ENCODE peak calls at places on chromosomes 12 and 14, in nine cellular contexts. One of them, this sample, is unnamed.
A peak's percentile ranks its signal among the peaks of the same experiment; 100 is the strongest.

GRCh38 chr14:58535084-58535483 is 102.7 kb upstream of the DACT1 start:
- DNase-seq in epithelial cell of esophagus: no peak
- DNase-seq in colonic mucosa: no peak
- DNase-seq in CD4-positive, alpha-beta T cell: no peak
- DNase-seq in K562: no peak
- DNase-seq in tibial artery: no peak
- DNase-seq in type B pancreatic cell: no peak
- DNase-seq in Caco-2: no peak
- DNase-seq in cardiac fibroblast: peak; percentile 60
- DNase-seq in this sample: no peak

GRCh38 chr14:78921856-78922255 is 751.7 kb downstream of the NRXN3 start:
- DNase-seq in epithelial cell of esophagus: peak; percentile 21
- DNase-seq in colonic mucosa: no peak
- DNase-seq in CD4-positive, alpha-beta T cell: no peak
- DNase-seq in K562: no peak
- DNase-seq in tibial artery: no peak
- DNase-seq in type B pancreatic cell: no peak
- DNase-seq in Caco-2: no peak
- DNase-seq in cardiac fibroblast: peak; percentile 72
- DNase-seq in this sample: no peak

GRCh38 chr12:2256453-2256852 is 203.7 kb downstream of the CACNA1C start:
- DNase-seq in epithelial cell of esophagus: no peak
- DNase-seq in colonic mucosa: no peak
- DNase-seq in CD4-positive, alpha-beta T cell: no peak
- DNase-seq in K562: no peak
- DNase-seq in tibial artery: no peak
- DNase-seq in type B pancreatic cell: no peak
- DNase-seq in Caco-2: no peak
- DNase-seq in cardiac fibroblast: peak; percentile 69
- DNase-seq in this sample: no peak

GRCh38 chr14:91269076-91269991 is 24.8 kb upstream of the GPR68 start:
- DNase-seq in epithelial cell of esophagus: no peak
- DNase-seq in colonic mucosa: no peak
- DNase-seq in CD4-positive, alpha-beta T cell: no peak
- DNase-seq in K562: no peak
- DNase-seq in tibial artery: no peak
- DNase-seq in type B pancreatic cell: no peak
- DNase-seq in Caco-2: no peak
- DNase-seq in cardiac fibroblast: no peak
- DNase-seq in this sample: no peak

GRCh38 chr14:56133547-56133946 is 15.3 kb downstream of the PELI2 start:
- DNase-seq in epithelial cell of esophagus: peak; percentile 13
- DNase-seq in colonic mucosa: no peak
- DNase-seq in CD4-positive, alpha-beta T cell: no peak
- DNase-seq in K562: no peak
- DNase-seq in tibial artery: no peak
- DNase-seq in type B pancreatic cell: no peak
- DNase-seq in Caco-2: no peak
- DNase-seq in cardiac fibroblast: no peak
- DNase-seq in this sample: no peak

GRCh38 chr14:67487937-67488893 is at the start of gene TMEM229B:
- DNase-seq in epithelial cell of esophagus: no peak
- DNase-seq in colonic mucosa: peak; percentile 40
- DNase-seq in CD4-positive, alpha-beta T cell: peak; percentile 63
- DNase-seq in K562: no peak
- DNase-seq in tibial artery: no peak
- DNase-seq in type B pancreatic cell: no peak
- DNase-seq in Caco-2: no peak
- DNase-seq in cardiac fibroblast: no peak
- DNase-seq in this sample: no peak

GRCh38 chr12:63802012-63802608 is 22.4 kb downstream of the RXYLT1 start:
- DNase-seq in epithelial cell of esophagus: peak; percentile 24
- DNase-seq in colonic mucosa: no peak
- DNase-seq in CD4-positive, alpha-beta T cell: no peak
- DNase-seq in K562: no peak
- DNase-seq in tibial artery: no peak
- DNase-seq in type B pancreatic cell: no peak
- DNase-seq in Caco-2: no peak
- DNase-seq in cardiac fibroblast: peak; percentile 55
- DNase-seq in this sample: no peak

GRCh38 chr12:13725049-13725448 is 256.4 kb downstream of the GRIN2B start:
- DNase-seq in epithelial cell of esophagus: no peak
- DNase-seq in colonic mucosa: no peak
- DNase-seq in CD4-positive, alpha-beta T cell: no peak
- DNase-seq in K562: no peak
- DNase-seq in tibial artery: no peak
- DNase-seq in type B pancreatic cell: no peak
- DNase-seq in Caco-2: no peak
- DNase-seq in cardiac fibroblast: no peak
- DNase-seq in this sample: no peak

GRCh38 chr12:92331383-92331782 is 185.7 kb upstream of the BTG1 start:
- DNase-seq in epithelial cell of esophagus: no peak
- DNase-seq in colonic mucosa: peak; percentile 39
- DNase-seq in CD4-positive, alpha-beta T cell: no peak
- DNase-seq in K562: no peak
- DNase-seq in tibial artery: no peak
- DNase-seq in type B pancreatic cell: no peak
- DNase-seq in Caco-2: no peak
- DNase-seq in cardiac fibroblast: no peak
- DNase-seq in this sample: no peak

GRCh38 chr14:94945615-94946014 is 175.7 kb upstream of the GSC start:
- DNase-seq in epithelial cell of esophagus: no peak
- DNase-seq in colonic mucosa: no peak
- DNase-seq in CD4-positive, alpha-beta T cell: peak; percentile 16
- DNase-seq in K562: no peak
- DNase-seq in tibial artery: no peak
- DNase-seq in type B pancreatic cell: no peak
- DNase-seq in Caco-2: no peak
- DNase-seq in cardiac fibroblast: no peak
- DNase-seq in this sample: no peak

GRCh38 chr12:101563197-101563596 is 31.6 kb upstream of the MYBPC1 start:
- DNase-seq in epithelial cell of esophagus: peak; percentile 31
- DNase-seq in colonic mucosa: no peak
- DNase-seq in CD4-positive, alpha-beta T cell: no peak
- DNase-seq in K562: no peak
- DNase-seq in tibial artery: no peak
- DNase-seq in type B pancreatic cell: no peak
- DNase-seq in Caco-2: no peak
- DNase-seq in cardiac fibroblast: no peak
- DNase-seq in this sample: no peak

GRCh38 chr14:51581017-51581881 is 70.5 kb upstream of the FRMD6 start:
- DNase-seq in epithelial cell of esophagus: peak; percentile 71
- DNase-seq in colonic mucosa: no peak
- DNase-seq in CD4-positive, alpha-beta T cell: no peak
- DNase-seq in K562: no peak
- DNase-seq in tibial artery: no peak
- DNase-seq in type B pancreatic cell: no peak
- DNase-seq in Caco-2: no peak
- DNase-seq in cardiac fibroblast: peak; percentile 84
- DNase-seq in this sample: no peak

GRCh38 chr14:35247777-35248475 is 44.3 kb upstream of the PSMA6 start:
- DNase-seq in epithelial cell of esophagus: no peak
- DNase-seq in colonic mucosa: no peak
- DNase-seq in CD4-positive, alpha-beta T cell: no peak
- DNase-seq in K562: no peak
- DNase-seq in tibial artery: no peak
- DNase-seq in type B pancreatic cell: no peak
- DNase-seq in Caco-2: no peak
- DNase-seq in cardiac fibroblast: no peak
- DNase-seq in this sample: peak; percentile 5

GRCh38 chr14:50666772-50667490 is 1.2 kb downstream of the SAV1 start:
- DNase-seq in epithelial cell of esophagus: peak; percentile 77
- DNase-seq in colonic mucosa: peak; percentile 45
- DNase-seq in CD4-positive, alpha-beta T cell: peak; percentile 24
- DNase-seq in K562: no peak
- DNase-seq in tibial artery: peak; percentile 74
- DNase-seq in type B pancreatic cell: no peak
- DNase-seq in Caco-2: peak; percentile 50
- DNase-seq in cardiac fibroblast: peak; percentile 75
- DNase-seq in this sample: peak; percentile 34

GRCh38 chr12:22100952-22101748 is 55.1 kb downstream of the CMAS start:
- DNase-seq in epithelial cell of esophagus: peak; percentile 89
- DNase-seq in colonic mucosa: peak; percentile 54
- DNase-seq in CD4-positive, alpha-beta T cell: peak; percentile 14
- DNase-seq in K562: no peak
- DNase-seq in tibial artery: no peak
- DNase-seq in type B pancreatic cell: no peak
- DNase-seq in Caco-2: no peak
- DNase-seq in cardiac fibroblast: peak; percentile 89
- DNase-seq in this sample: peak; percentile 53

DNA sequence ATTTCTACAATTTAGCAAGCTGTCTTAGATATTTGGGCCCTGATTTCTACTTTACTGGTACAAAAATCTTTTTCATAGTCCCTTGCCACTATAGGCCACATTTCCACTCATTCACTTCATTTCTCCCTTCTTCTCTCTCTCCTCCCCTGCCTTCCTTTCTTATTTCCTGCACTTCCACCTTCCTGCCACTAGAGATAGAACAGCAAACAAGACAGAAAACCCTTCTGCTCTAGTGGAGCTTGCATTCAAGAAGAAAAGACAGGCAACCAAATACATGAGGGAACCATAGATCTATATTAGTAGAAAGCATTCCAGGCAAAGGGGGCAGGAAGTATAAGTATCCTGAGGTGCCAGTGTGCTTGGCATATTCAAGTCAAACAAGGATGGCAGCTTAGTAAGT is 623.5 kb downstream of the FLRT2 start:
- DNase-seq in epithelial cell of esophagus: no peak
- DNase-seq in colonic mucosa: no peak
- DNase-seq in CD4-positive, alpha-beta T cell: no peak
- DNase-seq in K562: no peak
- DNase-seq in tibial artery: no peak
- DNase-seq in type B pancreatic cell: no peak
- DNase-seq in Caco-2: no peak
- DNase-seq in cardiac fibroblast: no peak
- DNase-seq in this sample: no peak
- TF ChIP-seq CTCF in epithelial cell of esophagus: no peak
- TF ChIP-seq CTCF in colonic mucosa: no peak
- TF ChIP-seq CTCF in CD4-positive, alpha-beta T cell: no peak
- TF ChIP-seq CTCF in K562: no peak
- TF ChIP-seq CTCF in tibial artery: no peak
- TF ChIP-seq CTCF in type B pancreatic cell: peak; percentile 60
- TF ChIP-seq CTCF in Caco-2: peak; percentile 45
- TF ChIP-seq CTCF in cardiac fibroblast: no peak
- TF ChIP-seq CTCF in this sample: peak; percentile 43

GRCh38 chr14:100038065-100038464 is 27.2 kb upstream of the EVL start:
- DNase-seq in epithelial cell of esophagus: no peak
- DNase-seq in colonic mucosa: no peak
- DNase-seq in CD4-positive, alpha-beta T cell: no peak
- DNase-seq in K562: no peak
- DNase-seq in tibial artery: no peak
- DNase-seq in type B pancreatic cell: no peak
- DNase-seq in Caco-2: no peak
- DNase-seq in cardiac fibroblast: no peak
- DNase-seq in this sample: no peak
- TF ChIP-seq CTCF in epithelial cell of esophagus: no peak
- TF ChIP-seq CTCF in colonic mucosa: no peak
- TF ChIP-seq CTCF in CD4-positive, alpha-beta T cell: no peak
- TF ChIP-seq CTCF in K562: no peak
- TF ChIP-seq CTCF in tibial artery: no peak
- TF ChIP-seq CTCF in type B pancreatic cell: no peak
- TF ChIP-seq CTCF in Caco-2: no peak
- TF ChIP-seq CTCF in cardiac fibroblast: no peak
- TF ChIP-seq CTCF in this sample: no peak

GRCh38 chr14:61192970-61193369 is 88.2 kb downstream of the TMEM30B start:
- DNase-seq in epithelial cell of esophagus: no peak
- DNase-seq in colonic mucosa: no peak
- DNase-seq in CD4-positive, alpha-beta T cell: no peak
- DNase-seq in K562: no peak
- DNase-seq in tibial artery: no peak
- DNase-seq in type B pancreatic cell: no peak
- DNase-seq in Caco-2: no peak
- DNase-seq in cardiac fibroblast: no peak
- DNase-seq in this sample: no peak

GRCh38 chr14:61196034-61196433 is 85.1 kb downstream of the TMEM30B start:
- DNase-seq in epithelial cell of esophagus: no peak
- DNase-seq in colonic mucosa: no peak
- DNase-seq in CD4-positive, alpha-beta T cell: no peak
- DNase-seq in K562: no peak
- DNase-seq in tibial artery: no peak
- DNase-seq in type B pancreatic cell: no peak
- DNase-seq in Caco-2: no peak
- DNase-seq in cardiac fibroblast: no peak
- DNase-seq in this sample: no peak

GRCh38 chr14:61193471-61193870 is 87.7 kb downstream of the TMEM30B start:
- DNase-seq in epithelial cell of esophagus: no peak
- DNase-seq in colonic mucosa: no peak
- DNase-seq in CD4-positive, alpha-beta T cell: no peak
- DNase-seq in K562: no peak
- DNase-seq in tibial artery: no peak
- DNase-seq in type B pancreatic cell: no peak
- DNase-seq in Caco-2: no peak
- DNase-seq in cardiac fibroblast: no peak
- DNase-seq in this sample: no peak

GRCh38 chr14:61197416-61197815 is 83.7 kb downstream of the TMEM30B start:
- DNase-seq in epithelial cell of esophagus: no peak
- DNase-seq in colonic mucosa: no peak
- DNase-seq in CD4-positive, alpha-beta T cell: no peak
- DNase-seq in K562: no peak
- DNase-seq in tibial artery: no peak
- DNase-seq in type B pancreatic cell: no peak
- DNase-seq in Caco-2: no peak
- DNase-seq in cardiac fibroblast: no peak
- DNase-seq in this sample: no peak

DNA sequence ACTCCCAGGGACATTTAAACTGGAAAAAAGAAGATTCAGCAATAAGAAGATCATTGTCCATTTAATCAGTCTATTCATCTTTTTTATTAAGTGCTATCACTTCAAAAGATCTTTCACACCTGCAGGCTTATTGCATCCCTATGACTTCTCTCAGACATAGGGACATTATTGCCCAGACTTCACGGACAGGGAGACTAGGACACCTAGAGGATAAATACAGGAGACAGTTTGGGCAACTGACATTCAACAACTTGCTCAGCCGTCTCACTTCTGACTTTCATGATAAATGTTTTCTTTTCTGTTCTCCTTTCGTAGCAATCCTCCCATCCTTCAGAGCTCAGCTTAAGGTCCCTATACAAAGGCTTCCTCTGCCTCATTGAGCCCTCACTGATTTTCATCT is 84.3 kb downstream of the TMEM30B start:
- DNase-seq in epithelial cell of esophagus: peak; percentile 33
- DNase-seq in colonic mucosa: no peak
- DNase-seq in CD4-positive, alpha-beta T cell: no peak
- DNase-seq in K562: no peak
- DNase-seq in tibial artery: no peak
- DNase-seq in type B pancreatic cell: no peak
- DNase-seq in Caco-2: no peak
- DNase-seq in cardiac fibroblast: no peak
- DNase-seq in this sample: no peak
- TF ChIP-seq CTCF in epithelial cell of esophagus: peak; percentile 51
- TF ChIP-seq CTCF in colonic mucosa: no peak
- TF ChIP-seq CTCF in CD4-positive, alpha-beta T cell: no peak
- TF ChIP-seq CTCF in K562: no peak
- TF ChIP-seq CTCF in tibial artery: peak; percentile 23
- TF ChIP-seq CTCF in type B pancreatic cell: no peak
- TF ChIP-seq CTCF in Caco-2: no peak
- TF ChIP-seq CTCF in cardiac fibroblast: no peak
- TF ChIP-seq CTCF in this sample: no peak

GRCh38 chr14:104656014-104656714 is 33.3 kb upstream of the INF2 start:
- DNase-seq in epithelial cell of esophagus: no peak
- DNase-seq in colonic mucosa: no peak
- DNase-seq in CD4-positive, alpha-beta T cell: no peak
- DNase-seq in K562: no peak
- DNase-seq in tibial artery: no peak
- DNase-seq in type B pancreatic cell: no peak
- DNase-seq in Caco-2: no peak
- DNase-seq in cardiac fibroblast: peak; percentile 31
- DNase-seq in this sample: no peak
- TF ChIP-seq CTCF in epithelial cell of esophagus: no peak
- TF ChIP-seq CTCF in colonic mucosa: no peak
- TF ChIP-seq CTCF in CD4-positive, alpha-beta T cell: no peak
- TF ChIP-seq CTCF in K562: no peak
- TF ChIP-seq CTCF in tibial artery: no peak
- TF ChIP-seq CTCF in type B pancreatic cell: no peak
- TF ChIP-seq CTCF in Caco-2: no peak
- TF ChIP-seq CTCF in cardiac fibroblast: no peak
- TF ChIP-seq CTCF in this sample: no peak

This sample was measured in endothelial cell.